ENCODE peak calls at places on chromosomes 1 and 21, in six cellular contexts. One of them, this sample, is unnamed.

GRCh38 chr1:168676029-168676812 is 52.8 kb downstream of the DPT start:
- DNase-seq in psoas muscle: no peak
- DNase-seq in GM23338: no peak
- DNase-seq in neural progenitor cell: no peak
- DNase-seq in pancreas: no peak
- DNase-seq in cardiac muscle cell: no peak
- DNase-seq in this sample: no peak

GRCh38 chr1:206048582-206048981 is 4.4 kb upstream of the RHEX start:
- DNase-seq in psoas muscle: no peak
- DNase-seq in GM23338: peak; percentile 39
- DNase-seq in neural progenitor cell: peak; percentile 22
- DNase-seq in pancreas: peak; percentile 76
- DNase-seq in cardiac muscle cell: no peak
- DNase-seq in this sample: no peak

GRCh38 chr1:224205438-224205840 is 22.4 kb downstream of the DEGS1 start:
- DNase-seq in psoas muscle: no peak
- DNase-seq in GM23338: no peak
- DNase-seq in neural progenitor cell: no peak
- DNase-seq in pancreas: no peak
- DNase-seq in cardiac muscle cell: peak; percentile 63
- DNase-seq in this sample: no peak

GRCh38 chr1:215677112-215677511 is 110.0 kb downstream of the KCTD3 start:
- DNase-seq in psoas muscle: no peak
- DNase-seq in GM23338: peak; percentile 12
- DNase-seq in neural progenitor cell: no peak
- DNase-seq in pancreas: no peak
- DNase-seq in cardiac muscle cell: no peak
- DNase-seq in this sample: no peak

GRCh38 chr1:64268653-64269557 is 65.5 kb downstream of the UBE2U start:
- DNase-seq in psoas muscle: peak; percentile 50
- DNase-seq in GM23338: peak; percentile 92
- DNase-seq in neural progenitor cell: peak; percentile 88
- DNase-seq in pancreas: no peak
- DNase-seq in cardiac muscle cell: peak; percentile 91
- DNase-seq in this sample: peak; percentile 90

GRCh38 chr1:1203561-1204424 is 2.6 kb downstream of the TNFRSF18 start:
- DNase-seq in psoas muscle: peak; percentile 46
- DNase-seq in GM23338: no peak
- DNase-seq in neural progenitor cell: no peak
- DNase-seq in pancreas: peak; percentile 67
- DNase-seq in cardiac muscle cell: no peak
- DNase-seq in this sample: no peak

GRCh38 chr1:43616383-43616782 is 33.6 kb upstream of the KDM4A start:
- DNase-seq in psoas muscle: no peak
- DNase-seq in GM23338: no peak
- DNase-seq in neural progenitor cell: no peak
- DNase-seq in pancreas: peak; percentile 15
- DNase-seq in cardiac muscle cell: no peak
- DNase-seq in this sample: no peak

GRCh38 chr1:72122099-72122893 is 160.0 kb downstream of the NEGR1 start:
- DNase-seq in psoas muscle: no peak
- DNase-seq in GM23338: no peak
- DNase-seq in neural progenitor cell: no peak
- DNase-seq in pancreas: no peak
- DNase-seq in cardiac muscle cell: peak; percentile 43
- DNase-seq in this sample: no peak

GRCh38 chr1:35243681-35244080 is 24.8 kb upstream of the ZMYM4 start:
- DNase-seq in psoas muscle: no peak
- DNase-seq in GM23338: no peak
- DNase-seq in neural progenitor cell: no peak
- DNase-seq in pancreas: no peak
- DNase-seq in cardiac muscle cell: no peak
- DNase-seq in this sample: no peak

GRCh38 chr1:225482489-225482950 is 54.7 kb upstream of the LBR start:
- DNase-seq in psoas muscle: no peak
- DNase-seq in GM23338: no peak
- DNase-seq in neural progenitor cell: no peak
- DNase-seq in pancreas: no peak
- DNase-seq in cardiac muscle cell: peak; percentile 72
- DNase-seq in this sample: no peak

GRCh38 chr21:29342394-29342957 is 43.8 kb downstream of the BACH1 start:
- DNase-seq in psoas muscle: peak; percentile 94
- DNase-seq in GM23338: no peak
- DNase-seq in neural progenitor cell: no peak
- DNase-seq in pancreas: no peak
- DNase-seq in cardiac muscle cell: peak; percentile 91
- DNase-seq in this sample: no peak

GRCh38 chr1:197269053-197269452 is 1.0 kb downstream of the CRB1 start:
- DNase-seq in psoas muscle: no peak
- DNase-seq in GM23338: no peak
- DNase-seq in neural progenitor cell: peak; percentile 11
- DNase-seq in pancreas: no peak
- DNase-seq in cardiac muscle cell: no peak
- DNase-seq in this sample: no peak

GRCh38 chr1:196732526-196732925 is 42.1 kb upstream of the CFHR3 start:
- DNase-seq in psoas muscle: no peak
- DNase-seq in GM23338: peak; percentile 63
- DNase-seq in neural progenitor cell: peak; percentile 6
- DNase-seq in pancreas: no peak
- DNase-seq in cardiac muscle cell: no peak
- DNase-seq in this sample: peak; percentile 22

GRCh38 chr1:65165269-65166002 is 17.4 kb downstream of the AK4 start:
- DNase-seq in psoas muscle: no peak
- DNase-seq in GM23338: peak; percentile 50
- DNase-seq in neural progenitor cell: no peak
- DNase-seq in pancreas: no peak
- DNase-seq in cardiac muscle cell: no peak
- DNase-seq in this sample: no peak

GRCh38 chr1:117653732-117654484 is 48.1 kb downstream of the TENT5C start:
- DNase-seq in psoas muscle: no peak
- DNase-seq in GM23338: no peak
- DNase-seq in neural progenitor cell: no peak
- DNase-seq in pancreas: no peak
- DNase-seq in cardiac muscle cell: no peak
- DNase-seq in this sample: no peak

GRCh38 chr21:43361127-43361492 is 65.8 kb downstream of the SIK1 start:
- DNase-seq in psoas muscle: peak; percentile 79
- DNase-seq in GM23338: no peak
- DNase-seq in neural progenitor cell: no peak
- DNase-seq in pancreas: peak; percentile 44
- DNase-seq in cardiac muscle cell: no peak
- DNase-seq in this sample: no peak

GRCh38 chr21:14736162-14736561 is 190.0 kb upstream of the SAMSN1 start:
- DNase-seq in psoas muscle: no peak
- DNase-seq in GM23338: no peak
- DNase-seq in neural progenitor cell: no peak
- DNase-seq in pancreas: no peak
- DNase-seq in cardiac muscle cell: no peak
- DNase-seq in this sample: no peak

GRCh38 chr21:26939532-26940181 is 27.2 kb downstream of the ADAMTS5 start:
- DNase-seq in psoas muscle: no peak
- DNase-seq in GM23338: no peak
- DNase-seq in neural progenitor cell: no peak
- DNase-seq in pancreas: no peak
- DNase-seq in cardiac muscle cell: no peak
- DNase-seq in this sample: no peak

GRCh38 chr21:41783476-41784150 is 16.8 kb upstream of the RIPK4 start:
- DNase-seq in psoas muscle: no peak
- DNase-seq in GM23338: no peak
- DNase-seq in neural progenitor cell: no peak
- DNase-seq in pancreas: no peak
- DNase-seq in cardiac muscle cell: no peak
- DNase-seq in this sample: no peak

GRCh38 chr1:40974945-40975344 is 4.6 kb upstream of the CTPS1 start:
- DNase-seq in psoas muscle: no peak
- DNase-seq in GM23338: no peak
- DNase-seq in neural progenitor cell: no peak
- DNase-seq in pancreas: no peak
- DNase-seq in cardiac muscle cell: no peak
- DNase-seq in this sample: no peak

GRCh38 chr1:183580281-183580682 is 10.0 kb downstream of the NCF2 start:
- DNase-seq in psoas muscle: no peak
- DNase-seq in GM23338: peak; percentile 76
- DNase-seq in neural progenitor cell: peak; percentile 60
- DNase-seq in pancreas: no peak
- DNase-seq in cardiac muscle cell: peak; percentile 33
- DNase-seq in this sample: no peak

GRCh38 chr1:8439015-8439702 is 121.2 kb downstream of the SLC45A1 start:
- DNase-seq in psoas muscle: peak; percentile 86
- DNase-seq in GM23338: peak; percentile 88
- DNase-seq in neural progenitor cell: peak; percentile 80
- DNase-seq in pancreas: peak; percentile 73
- DNase-seq in cardiac muscle cell: peak; percentile 91
- DNase-seq in this sample: no peak

GRCh38 chr1:172663726-172664125 is 4.8 kb downstream of the FASLG start:
- DNase-seq in psoas muscle: no peak
- DNase-seq in GM23338: no peak
- DNase-seq in neural progenitor cell: no peak
- DNase-seq in pancreas: no peak
- DNase-seq in cardiac muscle cell: no peak
- DNase-seq in this sample: no peak

GRCh38 chr1:111735858-111736544 is 3.2 kb downstream of the INKA2 start:
- DNase-seq in psoas muscle: no peak
- DNase-seq in GM23338: peak; percentile 79
- DNase-seq in neural progenitor cell: peak; percentile 76
- DNase-seq in pancreas: no peak
- DNase-seq in cardiac muscle cell: no peak
- DNase-seq in this sample: no peak

GRCh38 chr1:230155021-230155420 is 88.0 kb downstream of the GALNT2 start:
- DNase-seq in psoas muscle: no peak
- DNase-seq in GM23338: no peak
- DNase-seq in neural progenitor cell: no peak
- DNase-seq in pancreas: no peak
- DNase-seq in cardiac muscle cell: no peak
- DNase-seq in this sample: no peak
- H3K4me1 ChIP-seq in psoas muscle: peaks cover 76% of the 10 kb centered on the region
- H3K4me1 ChIP-seq in GM23338: peaks cover 7% of the 10 kb centered on the region
- H3K4me1 ChIP-seq in neural progenitor cell: peaks cover 65% of the 10 kb centered on the region
- H3K4me1 ChIP-seq in pancreas: peaks cover 54% of the 10 kb centered on the region
- H3K4me1 ChIP-seq in cardiac muscle cell: peaks cover 50% of the 10 kb centered on the region
- H3K4me1 ChIP-seq in this sample: peaks cover 3% of the 10 kb centered on the region

DNA sequence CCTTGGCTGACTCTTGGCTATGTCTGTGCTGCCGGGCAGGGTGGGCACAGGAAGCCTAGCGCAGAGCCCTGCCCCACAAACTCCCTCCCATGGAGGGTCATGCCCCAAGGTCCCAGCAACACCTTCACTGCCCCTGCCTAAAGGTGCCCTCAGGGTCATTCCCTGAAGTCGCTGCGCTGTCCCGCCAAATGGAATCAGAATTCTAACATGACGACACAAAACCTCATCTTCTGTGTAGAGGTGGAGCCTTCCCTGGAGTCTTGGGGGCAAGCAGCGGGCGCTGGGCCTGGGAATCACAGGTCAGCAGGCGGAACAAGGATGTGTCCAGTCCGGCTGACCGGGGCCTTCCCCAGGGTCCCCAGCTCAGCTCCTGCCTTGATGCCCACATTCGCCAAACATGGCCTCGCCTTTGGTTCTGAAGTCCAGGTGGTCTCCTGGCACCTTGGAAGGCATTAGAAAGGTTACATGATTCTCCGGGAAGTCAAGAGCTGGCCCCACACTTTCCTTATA is 17.3 kb downstream of the TMEM201 start:
- DNase-seq in psoas muscle: no peak
- DNase-seq in GM23338: no peak
- DNase-seq in neural progenitor cell: no peak
- DNase-seq in pancreas: no peak
- DNase-seq in cardiac muscle cell: no peak
- DNase-seq in this sample: no peak
- H3K36me3 ChIP-seq in psoas muscle: peaks cover 2% of the 10 kb centered on the region
- H3K36me3 ChIP-seq in GM23338: peaks cover 3% of the 10 kb centered on the region
- H3K36me3 ChIP-seq in neural progenitor cell: no peaks in the 10 kb centered on the region
- H3K36me3 ChIP-seq in pancreas: no peaks in the 10 kb centered on the region
- H3K36me3 ChIP-seq in cardiac muscle cell: peaks cover 29% of the 10 kb centered on the region
- H3K36me3 ChIP-seq in this sample: peaks cover 75% of the 10 kb centered on the region

DNA sequence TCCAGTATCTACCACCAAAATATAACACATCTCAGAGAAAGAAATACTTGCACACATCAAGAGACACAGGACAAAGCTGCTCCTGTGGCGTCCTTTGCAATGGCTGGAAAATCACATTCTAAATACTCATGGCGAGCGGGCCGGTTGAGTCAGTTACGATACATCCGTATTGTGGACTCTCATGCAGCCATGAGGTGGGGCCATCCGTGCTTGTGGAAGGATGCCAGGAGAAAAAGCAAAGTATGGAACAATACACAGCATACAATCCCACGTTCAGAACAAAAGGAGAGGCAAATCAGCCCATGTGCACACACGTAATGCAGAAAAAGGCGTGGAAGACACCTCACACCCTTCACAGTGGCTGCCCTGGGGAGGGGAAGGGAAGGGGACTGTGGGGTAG is 13.1 kb downstream of the ATP13A2 start:
- DNase-seq in psoas muscle: no peak
- DNase-seq in GM23338: no peak
- DNase-seq in neural progenitor cell: no peak
- DNase-seq in pancreas: no peak
- DNase-seq in cardiac muscle cell: no peak
- DNase-seq in this sample: no peak
- H3K4me1 ChIP-seq in psoas muscle: no peaks in the 10 kb centered on the region
- H3K4me1 ChIP-seq in GM23338: no peaks in the 10 kb centered on the region
- H3K4me1 ChIP-seq in neural progenitor cell: no peaks in the 10 kb centered on the region
- H3K4me1 ChIP-seq in pancreas: no peaks in the 10 kb centered on the region
- H3K4me1 ChIP-seq in cardiac muscle cell: no peaks in the 10 kb centered on the region
- H3K4me1 ChIP-seq in this sample: no peaks in the 10 kb centered on the region

GRCh38 chr1:54876814-54877213 is 10.2 kb downstream of the DHCR24 start:
- DNase-seq in psoas muscle: no peak
- DNase-seq in GM23338: peak; percentile 20
- DNase-seq in neural progenitor cell: no peak
- DNase-seq in pancreas: no peak
- DNase-seq in cardiac muscle cell: no peak
- DNase-seq in this sample: no peak

GRCh38 chr1:54871275-54872040 is 15.5 kb downstream of the DHCR24 start:
- DNase-seq in psoas muscle: no peak
- DNase-seq in GM23338: no peak
- DNase-seq in neural progenitor cell: no peak
- DNase-seq in pancreas: no peak
- DNase-seq in cardiac muscle cell: no peak
- DNase-seq in this sample: no peak

GRCh38 chr1:54872041-54872342 is 15.0 kb downstream of the DHCR24 start:
- DNase-seq in psoas muscle: no peak
- DNase-seq in GM23338: no peak
- DNase-seq in neural progenitor cell: peak; percentile 14
- DNase-seq in pancreas: no peak
- DNase-seq in cardiac muscle cell: no peak
- DNase-seq in this sample: no peak

GRCh38 chr1:54874079-54874830 is 12.7 kb downstream of the DHCR24 start:
- DNase-seq in psoas muscle: peak; percentile 5
- DNase-seq in GM23338: no peak
- DNase-seq in neural progenitor cell: no peak
- DNase-seq in pancreas: no peak
- DNase-seq in cardiac muscle cell: no peak
- DNase-seq in this sample: no peak

DNA sequence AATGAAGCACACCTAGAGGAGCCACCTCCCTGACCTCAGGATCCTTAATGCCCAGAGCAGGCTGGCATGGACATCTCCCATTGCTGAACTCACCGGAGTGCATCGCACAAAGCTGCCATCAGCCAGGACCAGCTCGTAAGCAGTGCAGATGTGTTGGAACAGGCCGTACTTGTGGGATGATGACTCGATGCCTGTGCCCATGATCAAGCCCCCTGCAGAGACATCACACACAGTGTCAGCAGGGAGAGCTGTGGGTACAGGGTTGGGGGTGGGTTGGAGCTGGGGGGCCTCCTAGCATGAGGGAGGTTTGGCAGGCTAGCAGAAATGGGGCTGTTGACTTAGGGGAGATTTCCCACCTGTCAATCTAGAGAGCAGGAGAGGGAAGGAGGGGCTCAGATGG is 12.0 kb downstream of the DHCR24 start:
- DNase-seq in psoas muscle: peak; percentile 35
- DNase-seq in GM23338: no peak
- DNase-seq in neural progenitor cell: no peak
- DNase-seq in pancreas: no peak
- DNase-seq in cardiac muscle cell: no peak
- DNase-seq in this sample: no peak
- H3K36me3 ChIP-seq in psoas muscle: no peaks in the 10 kb centered on the region
- H3K36me3 ChIP-seq in GM23338: peaks cover 75% of the 10 kb centered on the region
- H3K36me3 ChIP-seq in neural progenitor cell: peaks cover 24% of the 10 kb centered on the region
- H3K36me3 ChIP-seq in pancreas: no peaks in the 10 kb centered on the region
- H3K36me3 ChIP-seq in cardiac muscle cell: peaks cover 43% of the 10 kb centered on the region
- H3K36me3 ChIP-seq in this sample: peaks cover 89% of the 10 kb centered on the region

This sample was measured in NT2/D1.